ENCODE peak calls at places on chromosomes 5 and 9, in nine cellular contexts. One of them, this sample, is unnamed.

GRCh38 chr5:8993031-8993430 is 552.8 kb downstream of the SEMA5A start:
- DNase-seq in AG09309: no peak
- DNase-seq in AG04449: no peak
- DNase-seq in transverse colon: no peak
- DNase-seq in neural progenitor cell: peak
- DNase-seq in cardiac muscle cell: peak
- DNase-seq in BJ: no peak
- DNase-seq in mucosa of descending colon: no peak
- DNase-seq in Panc1: no peak
- DNase-seq in this sample: peak

GRCh38 chr9:129276486-129277260 is 98.6 kb upstream of the IER5L start:
- DNase-seq in AG09309: no peak
- DNase-seq in AG04449: no peak
- DNase-seq in transverse colon: no peak
- DNase-seq in neural progenitor cell: peak
- DNase-seq in cardiac muscle cell: peak
- DNase-seq in BJ: no peak
- DNase-seq in mucosa of descending colon: peak
- DNase-seq in Panc1: no peak
- DNase-seq in this sample: no peak

GRCh38 chr9:121807069-121807917 is 155.9 kb downstream of the DAB2IP start:
- DNase-seq in AG09309: no peak
- DNase-seq in AG04449: no peak
- DNase-seq in transverse colon: no peak
- DNase-seq in neural progenitor cell: no peak
- DNase-seq in cardiac muscle cell: no peak
- DNase-seq in BJ: no peak
- DNase-seq in mucosa of descending colon: no peak
- DNase-seq in Panc1: no peak
- DNase-seq in this sample: no peak

GRCh38 chr5:59193616-59194319 is 610.9 kb downstream of the RAB3C start:
- DNase-seq in AG09309: peak
- DNase-seq in AG04449: peak
- DNase-seq in transverse colon: no peak
- DNase-seq in neural progenitor cell: no peak
- DNase-seq in cardiac muscle cell: peak
- DNase-seq in BJ: peak
- DNase-seq in mucosa of descending colon: no peak
- DNase-seq in Panc1: peak
- DNase-seq in this sample: no peak

GRCh38 chr9:97293207-97293721 is 14.2 kb upstream of the CCDC180 start:
- DNase-seq in AG09309: no peak
- DNase-seq in AG04449: no peak
- DNase-seq in transverse colon: no peak
- DNase-seq in neural progenitor cell: no peak
- DNase-seq in cardiac muscle cell: no peak
- DNase-seq in BJ: no peak
- DNase-seq in mucosa of descending colon: no peak
- DNase-seq in Panc1: no peak
- DNase-seq in this sample: no peak

GRCh38 chr9:130448035-130448624 is 3.4 kb downstream of the ASS1 start:
- DNase-seq in AG09309: no peak
- DNase-seq in AG04449: no peak
- DNase-seq in transverse colon: no peak
- DNase-seq in neural progenitor cell: no peak
- DNase-seq in cardiac muscle cell: no peak
- DNase-seq in BJ: peak
- DNase-seq in mucosa of descending colon: peak
- DNase-seq in Panc1: no peak
- DNase-seq in this sample: peak

GRCh38 chr9:123401879-123402513 is 46.0 kb downstream of the CRB2 start:
- DNase-seq in AG09309: peak
- DNase-seq in AG04449: no peak
- DNase-seq in transverse colon: peak
- DNase-seq in neural progenitor cell: peak
- DNase-seq in cardiac muscle cell: peak
- DNase-seq in BJ: peak
- DNase-seq in mucosa of descending colon: no peak
- DNase-seq in Panc1: peak
- DNase-seq in this sample: peak

GRCh38 chr9:27433599-27434325 is 90.3 kb upstream of the IFNK start:
- DNase-seq in AG09309: no peak
- DNase-seq in AG04449: no peak
- DNase-seq in transverse colon: no peak
- DNase-seq in neural progenitor cell: no peak
- DNase-seq in cardiac muscle cell: no peak
- DNase-seq in BJ: no peak
- DNase-seq in mucosa of descending colon: no peak
- DNase-seq in Panc1: no peak
- DNase-seq in this sample: no peak

GRCh38 chr5:138874241-138874640 is 894 bp downstream of the LRRTM2 start:
- DNase-seq in AG09309: no peak
- DNase-seq in AG04449: no peak
- DNase-seq in transverse colon: no peak
- DNase-seq in neural progenitor cell: no peak
- DNase-seq in cardiac muscle cell: no peak
- DNase-seq in BJ: no peak
- DNase-seq in mucosa of descending colon: no peak
- DNase-seq in Panc1: no peak
- DNase-seq in this sample: no peak

GRCh38 chr5:1292139-1292538 is 2.7 kb downstream of the TERT start:
- DNase-seq in AG09309: no peak
- DNase-seq in AG04449: no peak
- DNase-seq in transverse colon: no peak
- DNase-seq in neural progenitor cell: no peak
- DNase-seq in cardiac muscle cell: no peak
- DNase-seq in BJ: no peak
- DNase-seq in mucosa of descending colon: no peak
- DNase-seq in Panc1: no peak
- DNase-seq in this sample: no peak
- TF ChIP-seq CTCF in AG09309: no peak
- TF ChIP-seq CTCF in AG04449: no peak
- TF ChIP-seq CTCF in transverse colon: no peak
- TF ChIP-seq CTCF in neural progenitor cell: no peak
- TF ChIP-seq CTCF in cardiac muscle cell: no peak
- TF ChIP-seq CTCF in BJ: no peak
- TF ChIP-seq CTCF in mucosa of descending colon: no peak
- TF ChIP-seq CTCF in Panc1: no peak
- TF ChIP-seq CTCF in this sample: no peak

GRCh38 chr9:77678136-77678535 is 30.0 kb upstream of the GNA14 start:
- DNase-seq in AG09309: no peak
- DNase-seq in AG04449: no peak
- DNase-seq in transverse colon: no peak
- DNase-seq in neural progenitor cell: no peak
- DNase-seq in cardiac muscle cell: no peak
- DNase-seq in BJ: no peak
- DNase-seq in mucosa of descending colon: no peak
- DNase-seq in Panc1: no peak
- DNase-seq in this sample: no peak

GRCh38 chr9:77673912-77674791 is 26.0 kb upstream of the GNA14 start:
- DNase-seq in AG09309: no peak
- DNase-seq in AG04449: peak
- DNase-seq in transverse colon: no peak
- DNase-seq in neural progenitor cell: no peak
- DNase-seq in cardiac muscle cell: no peak
- DNase-seq in BJ: no peak
- DNase-seq in mucosa of descending colon: no peak
- DNase-seq in Panc1: no peak
- DNase-seq in this sample: no peak

GRCh38 chr9:77679088-77679487 is 31.0 kb upstream of the GNA14 start:
- DNase-seq in AG09309: no peak
- DNase-seq in AG04449: no peak
- DNase-seq in transverse colon: no peak
- DNase-seq in neural progenitor cell: no peak
- DNase-seq in cardiac muscle cell: no peak
- DNase-seq in BJ: no peak
- DNase-seq in mucosa of descending colon: no peak
- DNase-seq in Panc1: no peak
- DNase-seq in this sample: no peak

DNA sequence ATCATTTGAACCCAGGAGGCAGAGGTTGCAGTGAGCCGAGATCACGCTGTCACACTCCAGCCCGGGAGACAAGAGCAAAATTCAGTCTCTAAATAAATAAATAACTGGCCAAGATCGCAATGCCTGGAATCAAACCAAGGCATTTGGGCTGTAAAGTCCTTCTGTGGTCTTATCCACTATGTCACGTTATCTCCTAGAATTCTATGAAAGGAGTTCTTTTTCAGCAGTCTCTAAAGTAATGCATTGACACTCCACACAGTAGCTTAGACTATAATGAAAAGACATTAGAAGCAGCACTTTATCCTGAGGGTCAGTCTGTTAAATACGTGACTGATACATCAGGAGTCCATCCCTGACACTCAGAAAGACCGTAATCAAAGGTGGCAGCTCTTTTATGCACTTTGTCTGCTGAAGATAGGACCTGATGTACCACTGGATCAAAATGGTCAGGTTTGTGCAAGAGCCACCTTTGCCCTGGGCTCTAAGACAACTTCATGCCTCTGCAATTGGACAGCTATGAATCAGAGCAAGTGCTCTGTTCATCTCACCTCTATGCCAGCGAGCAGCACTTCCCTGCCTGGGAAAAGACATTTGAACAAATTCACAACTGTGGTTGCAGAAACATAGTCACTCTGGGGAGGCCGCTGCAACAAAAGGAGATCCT is 31.7 kb upstream of the GNA14 start:
- DNase-seq in AG09309: no peak
- DNase-seq in AG04449: no peak
- DNase-seq in transverse colon: no peak
- DNase-seq in neural progenitor cell: no peak
- DNase-seq in cardiac muscle cell: no peak
- DNase-seq in BJ: no peak
- DNase-seq in mucosa of descending colon: no peak
- DNase-seq in Panc1: no peak
- DNase-seq in this sample: no peak
- H3K4me3 ChIP-seq in AG09309: no peak
- H3K4me3 ChIP-seq in AG04449: no peak
- H3K4me3 ChIP-seq in transverse colon: no peak
- H3K4me3 ChIP-seq in neural progenitor cell: no peak
- H3K4me3 ChIP-seq in cardiac muscle cell: no peak
- H3K4me3 ChIP-seq in BJ: no peak
- H3K4me3 ChIP-seq in mucosa of descending colon: no peak
- H3K4me3 ChIP-seq in Panc1: no peak
- H3K4me3 ChIP-seq in this sample: no peak

GRCh38 chr5:160291467-160291866 is 20.9 kb downstream of the CCNJL start:
- DNase-seq in AG09309: no peak
- DNase-seq in AG04449: no peak
- DNase-seq in transverse colon: no peak
- DNase-seq in neural progenitor cell: no peak
- DNase-seq in cardiac muscle cell: no peak
- DNase-seq in BJ: no peak
- DNase-seq in mucosa of descending colon: no peak
- DNase-seq in Panc1: no peak
- DNase-seq in this sample: no peak

GRCh38 chr5:160293901-160294561 is 18.3 kb downstream of the CCNJL start:
- DNase-seq in AG09309: no peak
- DNase-seq in AG04449: no peak
- DNase-seq in transverse colon: no peak
- DNase-seq in neural progenitor cell: peak
- DNase-seq in cardiac muscle cell: no peak
- DNase-seq in BJ: no peak
- DNase-seq in mucosa of descending colon: peak
- DNase-seq in Panc1: no peak
- DNase-seq in this sample: peak

GRCh38 chr5:160296496-160296895 is 15.9 kb downstream of the CCNJL start:
- DNase-seq in AG09309: no peak
- DNase-seq in AG04449: no peak
- DNase-seq in transverse colon: no peak
- DNase-seq in neural progenitor cell: no peak
- DNase-seq in cardiac muscle cell: no peak
- DNase-seq in BJ: no peak
- DNase-seq in mucosa of descending colon: no peak
- DNase-seq in Panc1: no peak
- DNase-seq in this sample: no peak

GRCh38 chr5:160290751-160291150 is 21.6 kb downstream of the CCNJL start:
- DNase-seq in AG09309: no peak
- DNase-seq in AG04449: no peak
- DNase-seq in transverse colon: no peak
- DNase-seq in neural progenitor cell: no peak
- DNase-seq in cardiac muscle cell: no peak
- DNase-seq in BJ: no peak
- DNase-seq in mucosa of descending colon: no peak
- DNase-seq in Panc1: no peak
- DNase-seq in this sample: no peak

DNA sequence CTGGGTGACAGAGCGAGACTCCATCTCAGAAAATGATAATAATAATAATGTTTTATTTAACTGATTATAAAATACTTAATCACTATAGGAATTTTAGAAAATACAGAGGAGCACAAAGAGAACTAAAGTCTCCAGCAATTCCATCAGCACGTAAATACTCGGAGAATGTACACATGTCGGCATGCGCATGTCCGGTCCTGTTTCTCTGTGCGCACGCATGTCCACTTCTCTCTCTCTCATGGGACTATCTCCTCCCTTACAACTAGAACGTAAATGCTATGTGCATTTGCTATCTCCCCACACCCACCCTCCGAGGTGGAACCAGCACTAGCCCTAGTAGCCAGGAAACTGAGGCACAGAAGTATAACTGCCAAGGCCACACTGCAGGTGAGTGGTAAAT is 19.0 kb downstream of the CCNJL start:
- DNase-seq in AG09309: no peak
- DNase-seq in AG04449: no peak
- DNase-seq in transverse colon: no peak
- DNase-seq in neural progenitor cell: no peak
- DNase-seq in cardiac muscle cell: no peak
- DNase-seq in BJ: no peak
- DNase-seq in mucosa of descending colon: no peak
- DNase-seq in Panc1: no peak
- DNase-seq in this sample: no peak
- TF ChIP-seq CTCF in AG09309: no peak
- TF ChIP-seq CTCF in AG04449: no peak
- TF ChIP-seq CTCF in transverse colon: no peak
- TF ChIP-seq CTCF in neural progenitor cell: no peak
- TF ChIP-seq CTCF in cardiac muscle cell: no peak
- TF ChIP-seq CTCF in BJ: no peak
- TF ChIP-seq CTCF in mucosa of descending colon: no peak
- TF ChIP-seq CTCF in Panc1: no peak
- TF ChIP-seq CTCF in this sample: no peak

DNA sequence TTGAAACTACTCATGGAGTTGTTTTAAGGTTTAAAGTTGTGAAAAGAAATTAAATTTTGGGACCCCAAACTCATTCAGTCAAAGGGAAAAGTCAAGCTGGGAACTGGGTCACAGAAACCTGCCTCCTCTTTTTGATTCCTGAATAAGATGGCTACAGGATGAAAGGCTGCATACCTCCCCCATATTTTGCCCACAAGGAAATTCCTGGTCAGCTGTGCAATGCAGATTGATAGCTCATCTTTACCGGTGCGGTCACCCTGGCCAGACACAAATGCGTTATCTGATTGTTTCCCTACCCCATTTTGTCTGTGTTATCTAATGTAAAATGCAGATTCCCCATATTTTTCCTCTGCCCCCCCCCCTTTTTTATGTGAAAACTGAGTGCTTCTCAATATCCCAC is 1.3 kb downstream of the HAVCR2 start:
- DNase-seq in AG09309: no peak
- DNase-seq in AG04449: no peak
- DNase-seq in transverse colon: no peak
- DNase-seq in neural progenitor cell: no peak
- DNase-seq in cardiac muscle cell: no peak
- DNase-seq in BJ: no peak
- DNase-seq in mucosa of descending colon: no peak
- DNase-seq in Panc1: no peak
- DNase-seq in this sample: no peak
- H3K4me3 ChIP-seq in AG09309: no peak
- H3K4me3 ChIP-seq in AG04449: no peak
- H3K4me3 ChIP-seq in transverse colon: no peak
- H3K4me3 ChIP-seq in neural progenitor cell: no peak
- H3K4me3 ChIP-seq in cardiac muscle cell: no peak
- H3K4me3 ChIP-seq in BJ: no peak
- H3K4me3 ChIP-seq in mucosa of descending colon: no peak
- H3K4me3 ChIP-seq in Panc1: no peak
- H3K4me3 ChIP-seq in this sample: peak

This sample was measured in GM12865.